ENCODE peak calls at places on chromosomes 5 and 9, in five cellular contexts. One of them, this sample, is unnamed.

GRCh38 chr5:59485629-59486439 is 407.7 kb downstream of the PDE4D start:
- DNase-seq in endodermal cell: no peak
- DNase-seq in PC-9: no peak
- DNase-seq in ovary: no peak
- DNase-seq in psoas muscle: no peak
- DNase-seq in this sample: no peak

GRCh38 chr9:16715404-16715803 is 155.1 kb downstream of the BNC2 start:
- DNase-seq in endodermal cell: no peak
- DNase-seq in PC-9: no peak
- DNase-seq in ovary: no peak
- DNase-seq in psoas muscle: no peak
- DNase-seq in this sample: no peak

GRCh38 chr5:177507165-177507564 is 2.5 kb downstream of the DOK3 start:
- DNase-seq in endodermal cell: no peak
- DNase-seq in PC-9: no peak
- DNase-seq in ovary: no peak
- DNase-seq in psoas muscle: no peak
- DNase-seq in this sample: no peak

GRCh38 chr5:113112435-113112834 is 135.8 kb downstream of the DCP2 start:
- DNase-seq in endodermal cell: no peak
- DNase-seq in PC-9: no peak
- DNase-seq in ovary: no peak
- DNase-seq in psoas muscle: no peak
- DNase-seq in this sample: no peak

GRCh38 chr5:72630056-72630455 is 122.8 kb upstream of the ZNF366 start:
- DNase-seq in endodermal cell: no peak
- DNase-seq in PC-9: no peak
- DNase-seq in ovary: no peak
- DNase-seq in psoas muscle: no peak
- DNase-seq in this sample: no peak

GRCh38 chr5:143384865-143385657 is 18.4 kb downstream of the NR3C1 start:
- DNase-seq in endodermal cell: no peak
- DNase-seq in PC-9: no peak
- DNase-seq in ovary: no peak
- DNase-seq in psoas muscle: no peak
- DNase-seq in this sample: no peak

GRCh38 chr9:137294091-137294683 is 7.9 kb downstream of the NRARP start:
- DNase-seq in endodermal cell: peak; percentile 73
- DNase-seq in PC-9: peak; percentile 54
- DNase-seq in ovary: peak; percentile 12
- DNase-seq in psoas muscle: no peak
- DNase-seq in this sample: no peak

GRCh38 chr9:16661816-16662215 is 208.7 kb downstream of the BNC2 start:
- DNase-seq in endodermal cell: no peak
- DNase-seq in PC-9: no peak
- DNase-seq in ovary: no peak
- DNase-seq in psoas muscle: no peak
- DNase-seq in this sample: no peak

GRCh38 chr5:157870837-157871834 is 12.2 kb upstream of the CLINT1 start:
- DNase-seq in endodermal cell: no peak
- DNase-seq in PC-9: no peak
- DNase-seq in ovary: no peak
- DNase-seq in psoas muscle: no peak
- DNase-seq in this sample: no peak

GRCh38 chr5:57221049-57221568 is 47.2 kb downstream of the GPBP1 start:
- DNase-seq in endodermal cell: no peak
- DNase-seq in PC-9: no peak
- DNase-seq in ovary: no peak
- DNase-seq in psoas muscle: no peak
- DNase-seq in this sample: no peak

GRCh38 chr9:124503713-124504529 is 3.3 kb downstream of the NR5A1 start:
- DNase-seq in endodermal cell: no peak
- DNase-seq in PC-9: no peak
- DNase-seq in ovary: peak; percentile 11
- DNase-seq in psoas muscle: no peak
- DNase-seq in this sample: no peak

GRCh38 chr9:119639287-119639955 is 270.2 kb upstream of the BRINP1 start:
- DNase-seq in endodermal cell: peak; percentile 58
- DNase-seq in PC-9: no peak
- DNase-seq in ovary: no peak
- DNase-seq in psoas muscle: no peak
- DNase-seq in this sample: no peak

GRCh38 chr9:37675661-37676060 is 24.9 kb downstream of the FRMPD1 start:
- DNase-seq in endodermal cell: no peak
- DNase-seq in PC-9: no peak
- DNase-seq in ovary: no peak
- DNase-seq in psoas muscle: no peak
- DNase-seq in this sample: no peak

GRCh38 chr5:128212206-128212788 is 128.7 kb downstream of the SLC12A2 start:
- DNase-seq in endodermal cell: no peak
- DNase-seq in PC-9: no peak
- DNase-seq in ovary: no peak
- DNase-seq in psoas muscle: no peak
- DNase-seq in this sample: no peak

GRCh38 chr5:142080248-142080647 is 28.3 kb upstream of the NDFIP1 start:
- DNase-seq in endodermal cell: peak; percentile 24
- DNase-seq in PC-9: no peak
- DNase-seq in ovary: no peak
- DNase-seq in psoas muscle: no peak
- DNase-seq in this sample: no peak

GRCh38 chr9:112748041-112748440 is 2.5 kb upstream of the SNX30 start:
- DNase-seq in endodermal cell: no peak
- DNase-seq in PC-9: no peak
- DNase-seq in ovary: no peak
- DNase-seq in psoas muscle: no peak
- DNase-seq in this sample: no peak

GRCh38 chr5:103260951-103261350 is 2.4 kb downstream of the MACIR start:
- DNase-seq in endodermal cell: no peak
- DNase-seq in PC-9: no peak
- DNase-seq in ovary: no peak
- DNase-seq in psoas muscle: no peak
- DNase-seq in this sample: no peak

DNA sequence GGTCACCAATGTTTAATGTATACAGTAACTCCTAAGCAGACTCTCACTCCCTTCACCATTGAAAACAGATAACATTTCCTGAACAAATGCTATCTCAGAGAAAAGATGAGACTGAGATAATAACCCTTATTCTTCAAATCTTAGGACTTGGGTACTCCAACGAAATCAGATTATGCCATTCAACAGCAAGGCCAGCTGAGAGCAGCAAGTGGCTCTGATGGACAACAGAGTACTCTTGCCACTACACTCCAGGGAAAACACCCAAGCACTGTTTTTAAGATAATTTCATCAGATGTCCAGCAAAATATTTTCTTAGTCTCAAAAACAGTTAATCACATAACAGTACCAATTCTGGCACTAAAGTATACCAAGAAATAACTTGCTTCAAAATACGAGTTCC is 10.1 kb downstream of the PPP2CA start:
- DNase-seq in endodermal cell: no peak
- DNase-seq in PC-9: no peak
- DNase-seq in ovary: no peak
- DNase-seq in psoas muscle: no peak
- DNase-seq in this sample: no peak
- TF ChIP-seq CTCF in endodermal cell: no peak
- TF ChIP-seq CTCF in PC-9: no peak
- TF ChIP-seq CTCF in ovary: no peak
- TF ChIP-seq CTCF in psoas muscle: no peak
- TF ChIP-seq CTCF in this sample: no peak

GRCh38 chr9:90979138-90979551 is 177.5 kb downstream of the SYK start:
- DNase-seq in endodermal cell: peak; percentile 63
- DNase-seq in PC-9: peak; percentile 34
- DNase-seq in ovary: no peak
- DNase-seq in psoas muscle: no peak
- DNase-seq in this sample: no peak

GRCh38 chr9:90974007-90974406 is 172.4 kb downstream of the SYK start:
- DNase-seq in endodermal cell: no peak
- DNase-seq in PC-9: no peak
- DNase-seq in ovary: no peak
- DNase-seq in psoas muscle: no peak
- DNase-seq in this sample: no peak

GRCh38 chr9:90974643-90975245 is 173.1 kb downstream of the SYK start:
- DNase-seq in endodermal cell: no peak
- DNase-seq in PC-9: no peak
- DNase-seq in ovary: no peak
- DNase-seq in psoas muscle: no peak
- DNase-seq in this sample: no peak

GRCh38 chr9:90979614-90980013 is 178.0 kb downstream of the SYK start:
- DNase-seq in endodermal cell: no peak
- DNase-seq in PC-9: no peak
- DNase-seq in ovary: no peak
- DNase-seq in psoas muscle: no peak
- DNase-seq in this sample: no peak

GRCh38 chr9:90975666-90976538 is 174.3 kb downstream of the SYK start:
- DNase-seq in endodermal cell: no peak
- DNase-seq in PC-9: no peak
- DNase-seq in ovary: no peak
- DNase-seq in psoas muscle: no peak
- DNase-seq in this sample: no peak
- TF ChIP-seq CTCF in endodermal cell: no peak
- TF ChIP-seq CTCF in PC-9: no peak
- TF ChIP-seq CTCF in ovary: no peak
- TF ChIP-seq CTCF in psoas muscle: no peak
- TF ChIP-seq CTCF in this sample: no peak

DNA sequence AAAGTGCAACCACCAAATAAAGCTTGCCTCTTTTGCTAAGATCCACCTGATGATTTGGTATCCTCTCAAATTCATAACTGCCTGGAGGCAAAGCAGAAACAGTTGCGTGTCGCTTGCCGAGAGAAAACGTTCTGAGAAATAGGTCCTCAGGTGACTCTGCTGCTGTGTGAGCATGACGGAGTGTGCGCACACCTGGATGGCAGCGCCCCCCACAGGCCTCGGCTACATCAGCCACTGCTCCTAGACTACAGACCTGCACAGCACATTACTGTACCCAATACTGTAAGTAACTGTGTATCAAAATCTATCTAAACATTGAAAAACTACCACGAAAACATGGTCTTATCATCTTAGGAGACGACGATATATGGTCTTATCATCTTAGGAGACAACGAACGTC is 87.4 kb downstream of the CAMSAP1 start:
- DNase-seq in endodermal cell: peak; percentile 68
- DNase-seq in PC-9: no peak
- DNase-seq in ovary: no peak
- DNase-seq in psoas muscle: no peak
- DNase-seq in this sample: peak; percentile 21
- TF ChIP-seq CTCF in endodermal cell: peak; percentile 73
- TF ChIP-seq CTCF in PC-9: no peak
- TF ChIP-seq CTCF in ovary: no peak
- TF ChIP-seq CTCF in psoas muscle: no peak
- TF ChIP-seq CTCF in this sample: no peak

DNA sequence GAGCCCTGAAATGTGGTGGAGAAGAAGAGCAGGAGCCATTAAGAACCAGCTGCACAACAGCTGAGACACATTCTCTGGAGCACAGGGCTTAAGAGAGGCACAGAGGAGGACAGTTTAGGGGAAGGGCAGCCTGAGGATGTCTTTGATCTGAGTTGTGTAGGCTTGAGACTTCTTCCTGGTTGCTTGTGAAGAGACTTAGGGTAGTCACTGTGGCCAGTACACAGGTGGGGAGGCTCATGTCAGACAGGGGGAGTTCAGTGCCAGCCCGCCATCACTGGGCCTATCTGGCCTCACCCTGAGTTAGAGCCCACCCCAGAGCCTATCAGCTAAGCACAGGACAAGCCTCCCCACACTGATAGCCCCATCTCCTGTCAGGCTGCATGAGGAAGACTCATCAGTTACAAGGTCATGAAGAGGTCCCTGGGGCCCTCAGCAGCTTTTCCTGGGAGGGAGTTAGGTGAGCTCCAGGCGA is 19.8 kb downstream of the SLC22A4 start:
- DNase-seq in endodermal cell: no peak
- DNase-seq in PC-9: no peak
- DNase-seq in ovary: no peak
- DNase-seq in psoas muscle: no peak
- DNase-seq in this sample: no peak
- TF ChIP-seq CTCF in endodermal cell: no peak
- TF ChIP-seq CTCF in PC-9: no peak
- TF ChIP-seq CTCF in ovary: no peak
- TF ChIP-seq CTCF in psoas muscle: no peak
- TF ChIP-seq CTCF in this sample: no peak

DNA sequence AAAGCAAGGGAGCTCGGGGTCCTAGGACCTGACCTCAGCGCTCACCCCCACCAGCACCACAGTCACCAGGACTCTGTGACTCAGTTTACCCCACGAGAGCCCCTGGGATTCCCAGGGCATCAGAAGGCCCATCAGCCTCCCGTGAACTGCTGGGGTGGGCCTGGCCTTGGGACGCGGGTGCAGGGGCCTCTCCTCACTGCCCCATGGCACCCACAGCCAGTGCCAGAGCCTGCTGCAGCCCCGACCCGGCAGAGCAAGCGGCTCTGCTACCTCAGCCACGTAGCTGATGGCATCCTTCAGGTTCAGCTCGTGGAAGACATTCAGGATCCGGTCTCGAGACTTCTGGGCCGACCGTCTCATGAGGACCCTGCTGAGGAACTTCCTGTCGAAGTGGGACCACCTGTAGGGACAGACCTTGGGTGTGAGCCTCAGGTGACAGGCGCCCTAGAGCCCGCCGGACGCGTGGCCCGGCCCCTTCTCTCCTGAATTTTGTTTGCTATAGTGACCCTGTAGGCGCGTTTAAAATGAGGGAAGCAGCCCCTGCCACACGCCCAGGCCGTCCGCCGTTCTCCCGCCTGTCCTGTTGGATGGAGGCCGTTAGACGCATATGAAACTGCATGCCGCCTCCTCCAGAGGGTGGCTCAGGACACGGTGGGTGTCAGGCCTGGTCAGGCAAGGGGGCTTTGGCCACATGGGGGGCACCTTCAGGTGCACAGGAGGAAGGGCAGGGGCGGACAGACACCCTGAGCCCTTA is 36.8 kb downstream of the EXOC3 start:
- DNase-seq in endodermal cell: peak; percentile 57
- DNase-seq in PC-9: no peak
- DNase-seq in ovary: no peak
- DNase-seq in psoas muscle: no peak
- DNase-seq in this sample: no peak
- TF ChIP-seq CTCF in endodermal cell: no peak
- TF ChIP-seq CTCF in PC-9: no peak
- TF ChIP-seq CTCF in ovary: no peak
- TF ChIP-seq CTCF in psoas muscle: no peak
- TF ChIP-seq CTCF in this sample: no peak

DNA sequence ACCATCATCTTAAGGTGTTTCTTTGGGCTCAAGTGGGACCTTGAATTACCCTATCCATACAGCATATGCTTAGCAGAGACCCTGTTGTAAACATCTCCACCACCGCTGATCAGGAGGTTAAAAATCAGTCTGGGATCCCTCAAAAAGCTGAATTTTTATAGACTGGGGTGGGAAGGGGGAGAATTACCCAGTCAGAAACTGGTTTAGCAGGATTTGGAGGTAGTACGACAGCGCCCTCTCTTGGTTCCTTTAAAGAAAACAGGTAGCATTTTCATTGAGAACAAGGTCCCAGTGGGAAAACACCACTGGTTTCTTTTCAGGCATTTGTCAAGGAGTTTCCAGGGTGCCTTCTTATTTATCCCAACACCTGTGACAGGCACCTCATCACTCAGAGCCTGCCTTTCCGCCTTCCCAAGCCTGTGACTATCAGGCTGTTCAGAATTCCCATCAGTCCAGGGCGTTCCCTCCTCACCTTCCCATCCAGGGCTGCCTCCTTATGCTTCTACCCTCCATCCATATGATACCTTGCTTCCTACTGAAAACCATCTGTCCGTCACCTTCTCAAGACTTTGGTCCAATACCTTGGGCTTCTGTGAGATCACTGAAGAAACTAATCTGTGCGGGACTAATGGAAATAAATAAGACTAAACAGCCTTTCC is 203.8 kb upstream of the RAI14 start:
- DNase-seq in endodermal cell: peak; percentile 48
- DNase-seq in PC-9: peak; percentile 40
- DNase-seq in ovary: no peak
- DNase-seq in psoas muscle: no peak
- DNase-seq in this sample: no peak
- TF ChIP-seq CTCF in endodermal cell: peak; percentile 86
- TF ChIP-seq CTCF in PC-9: peak; percentile 82
- TF ChIP-seq CTCF in ovary: no peak
- TF ChIP-seq CTCF in psoas muscle: no peak
- TF ChIP-seq CTCF in this sample: no peak

This sample was measured in coronary artery.